ENCODE peak calls at places on chromosomes 4 and X, in four cellular contexts. R is BJ, A is Calu3, L is neuronal stem cell. K is an unnamed sample.

GRCh38 chrX:124242160-124242559 is 90.3 kb upstream of the TEX13D start:
- DNase-seq in R (no peak), A (no peak), L (no peak), K (no peak)

GRCh38 chr4:6606465-6607235 is 31.7 kb downstream of the MAN2B2 start:
- DNase-seq in R (no peak), A (no peak), L (no peak), K (no peak)

GRCh38 chr4:11042760-11043159 is 358.2 kb upstream of the CLNK start:
- DNase-seq in R (no peak), A (no peak), L (no peak), K (no peak)

GRCh38 chr4:1809754-1810502 is 16.8 kb downstream of the FGFR3 start:
- DNase-seq in R (no peak), A (peak), L (peak), K (peak)

GRCh38 chr4:10747186-10747585 is 62.6 kb upstream of the CLNK start:
- DNase-seq in R (no peak), A (no peak), L (no peak), K (no peak)

GRCh38 chr4:120009731-120010130 is 56.9 kb downstream of the MAD2L1 start:
- DNase-seq in R (no peak), A (no peak), L (no peak), K (no peak)

GRCh38 chrX:66110112-66110511 is 53.9 kb upstream of the HEPH start:
- DNase-seq in R (no peak), A (no peak), L (no peak), K (no peak)

GRCh38 chr4:98692411-98692810 is 34.0 kb upstream of the TSPAN5 start:
- DNase-seq in R (no peak), A (no peak), L (no peak), K (no peak)

GRCh38 chrX:17395154-17395553 is 20.2 kb downstream of the NHS start:
- DNase-seq in R (no peak), A (no peak), L (no peak), K (no peak)

GRCh38 chrX:68917799-68918198 is 89.0 kb downstream of the EFNB1 start:
- DNase-seq in R (no peak), A (no peak), L (peak), K (no peak)

GRCh38 chr4:130563185-130563890 is 1467.4 kb downstream of the C4orf33 start:
- DNase-seq in R (peak), A (peak), L (peak), K (peak)

GRCh38 chrX:20594985-20595384 is 328.3 kb upstream of the RPS6KA3 start:
- DNase-seq in R (no peak), A (peak), L (peak), K (no peak)

GRCh38 chr4:128350449-128351045 is 62.9 kb upstream of the PGRMC2 start:
- DNase-seq in R (no peak), A (no peak), L (no peak), K (peak)